ENCODE peak calls at places on chromosomes 12 and 14, in five cellular contexts. Y is M059J, H is Kasumi-1, P is AG08395, S is activated T-cell treated with anti-CD3 and anti-CD28 coated beads for 4 hours. L is an unnamed sample.

GRCh38 chr14:32908487-32909084 is 30.1 kb upstream of the NPAS3 start:
- DNase-seq in Y (no peak), H (no peak), S (no peak), P (no peak), L (no peak)

GRCh38 chr14:79279645-79280399 is 931.5 kb downstream of the DIO2 start:
- DNase-seq in Y (peak), H (no peak), S (no peak), P (no peak), L (no peak)

GRCh38 chr14:42806909-42807315 is 1200.2 kb downstream of the LRFN5 start:
- DNase-seq in H (no peak), S (no peak), Y (peak), P (no peak), L (peak)

GRCh38 chr14:23351681-23352505 is 794 bp downstream of the SLC22A17 start:
- DNase-seq in Y (no peak), H (no peak), P (no peak), S (no peak), L (no peak)

GRCh38 chr14:100083706-100084105 is 18.5 kb downstream of the EVL start:
- DNase-seq in P (no peak), H (no peak), Y (no peak), S (no peak), L (no peak)

GRCh38 chr12:107138990-107139389 is 45.6 kb upstream of the CRY1 start:
- DNase-seq in Y (no peak), H (no peak), P (no peak), S (no peak), L (no peak)

GRCh38 chr14:68659021-68659931 is 133.6 kb downstream of the ZFP36L1 start:
- DNase-seq in S (no peak), Y (no peak), H (no peak), P (peak), L (no peak)

GRCh38 chr12:45877069-45877468 is 113.3 kb downstream of the SCAF11 start:
- DNase-seq in H (no peak), Y (no peak), P (no peak), S (no peak), L (no peak)

GRCh38 chr12:24714237-24714636 is 234.7 kb downstream of the BCAT1 start:
- DNase-seq in Y (no peak), S (no peak), P (no peak), H (no peak), L (no peak)

GRCh38 chr14:77141592-77142288 is at the start of gene ZDHHC22:
- DNase-seq in H (no peak), S (no peak), Y (peak), P (no peak), L (peak)

GRCh38 chr12:131087302-131087818 is 133.7 kb downstream of the ADGRD1 start:
- DNase-seq in P (no peak), H (no peak), Y (no peak), S (no peak), L (no peak)

L was measured in foreskin fibroblast.